ENCODE peak calls at places on chromosomes 3 and 15, in six cellular contexts. B is progenitor cell of endocrine pancreas, S is transverse colon, W is cardiac muscle cell, X is prostate gland, A is heart right ventricle. V is an unnamed sample.

GRCh38 chr3:182802413-182802812 is 9.1 kb downstream of the ATP11B start:
- DNase-seq in B (no peak), S (no peak), W (no peak), X (no peak), A (no peak), V (no peak)

GRCh38 chr3:155870133-155870944 is at the start of gene GMPS:
- DNase-seq in B (peak; percentile 95), S (peak; percentile 96), W (peak; percentile 97), X (peak; percentile 93), A (peak; percentile 92), V (peak; percentile 82)

GRCh38 chr3:163071684-163072083 is 1575.1 kb downstream of the OTOL1 start:
- DNase-seq in B (no peak), S (no peak), W (no peak), X (no peak), A (no peak), V (no peak)

GRCh38 chr3:171700653-171701052 is 109.6 kb downstream of the PLD1 start:
- DNase-seq in B (no peak), S (no peak), W (no peak), X (no peak), A (no peak), V (no peak)

GRCh38 chr15:59685737-59686297 is 3.3 kb downstream of the BNIP2 start:
- DNase-seq in B (no peak), S (no peak), W (no peak), X (no peak), A (no peak), V (no peak)

GRCh38 chr15:84034831-84035753 is 200.5 kb upstream of the GOLGA6L4 start:
- DNase-seq in B (no peak), S (no peak), W (peak; percentile 51), X (no peak), A (no peak), V (no peak)

GRCh38 chr15:53835309-53835708 is 75.8 kb upstream of the WDR72 start:
- DNase-seq in B (no peak), S (no peak), W (no peak), X (no peak), A (no peak), V (no peak)

GRCh38 chr3:153429821-153430220 is 267.8 kb downstream of the RAP2B start:
- DNase-seq in B (no peak), S (no peak), W (no peak), X (no peak), A (no peak), V (no peak)

GRCh38 chr15:41861736-41862356 is 23.2 kb downstream of the PLA2G4B start:
- DNase-seq in B (no peak), S (no peak), W (no peak), X (no peak), A (no peak), V (no peak)

GRCh38 chr15:48962662-48963523 is 826 bp downstream of the SHC4 start:
- DNase-seq in B (no peak), S (no peak), W (peak; percentile 58), X (peak; percentile 33), A (no peak), V (no peak)

GRCh38 chr3:187027531-187027936 is 97.2 kb downstream of the ST6GAL1 start:
- DNase-seq in B (no peak), S (peak; percentile 41), W (no peak), X (no peak), A (no peak), V (no peak)

GRCh38 chr15:88664151-88664778 is 25.4 kb downstream of the ISG20 start:
- DNase-seq in B (no peak), S (no peak), W (no peak), X (peak; percentile 36), A (no peak), V (no peak)

GRCh38 chr3:191774485-191774884 is 313.5 kb downstream of the PYDC2 start:
- DNase-seq in B (no peak), S (no peak), W (no peak), X (no peak), A (no peak), V (no peak)

GRCh38 chr15:81239190-81239589 is 42.5 kb downstream of the IL16 start:
- DNase-seq in B (no peak), S (no peak), W (no peak), X (no peak), A (no peak), V (no peak)

GRCh38 chr15:92288755-92289154 is 104.9 kb upstream of the ST8SIA2 start:
- DNase-seq in B (no peak), S (no peak), W (no peak), X (no peak), A (no peak), V (no peak)

GRCh38 chr3:196849180-196849721 is 18.5 kb upstream of the SENP5 start:
- DNase-seq in B (no peak), S (no peak), W (no peak), X (no peak), A (no peak), V (no peak)

DNA sequence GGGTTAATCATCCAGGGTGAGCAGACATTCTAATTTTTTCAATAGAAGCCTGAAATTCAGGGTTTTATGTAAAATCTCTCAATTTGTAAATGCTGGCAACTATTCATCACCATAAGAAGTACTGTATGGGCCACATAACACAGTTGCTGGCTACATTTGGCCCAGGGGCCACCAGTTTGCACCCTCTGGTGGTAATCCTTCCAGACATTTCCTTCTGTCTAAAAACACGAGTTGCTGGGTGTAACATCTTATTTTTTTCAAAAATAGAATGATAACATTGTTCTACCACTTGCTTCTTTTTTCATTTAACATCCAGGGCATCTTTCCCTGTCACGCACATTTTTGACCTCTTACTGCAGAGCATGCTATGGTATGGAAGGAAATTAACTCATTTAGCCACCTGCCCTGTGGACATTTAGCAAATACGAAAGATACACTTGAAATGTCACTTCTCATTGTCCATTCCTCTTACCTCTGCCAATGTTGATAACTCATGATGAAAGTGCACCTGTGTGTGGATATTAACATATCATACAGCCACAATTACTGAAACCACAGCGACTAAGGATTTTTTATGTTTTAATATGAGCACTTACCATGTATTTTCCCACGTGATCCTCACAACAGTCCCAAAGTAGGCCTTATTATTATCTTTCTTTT is 117.5 kb upstream of the ARHGEF3 start:
- DNase-seq in B (no peak), S (no peak), W (no peak), X (no peak), A (no peak), V (no peak)
- TF ChIP-seq CTCF in B (no peak), S (no peak), W (no peak), X (no peak), A (no peak), V (no peak)

DNA sequence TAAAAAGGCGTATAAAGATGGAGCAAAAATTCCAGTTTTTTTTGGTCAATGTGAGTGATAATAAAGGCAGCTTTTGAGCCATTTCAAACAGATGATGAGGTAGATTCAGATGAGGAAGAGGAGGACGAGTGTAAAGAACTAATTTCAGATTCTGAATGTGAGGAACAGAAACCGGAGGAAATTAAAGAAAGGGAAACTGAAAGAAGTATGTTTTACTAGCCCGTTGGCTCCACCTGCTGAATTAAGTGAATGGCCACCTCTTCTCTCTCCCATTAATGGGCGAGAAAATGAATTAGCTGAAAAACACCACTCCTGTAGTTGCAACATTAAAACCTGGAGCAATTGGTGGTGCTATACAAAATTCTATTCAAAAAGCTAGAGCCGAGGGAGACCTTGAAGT is 55.4 kb downstream of the CYP19A1 start:
- DNase-seq in B (no peak), S (no peak), W (no peak), X (no peak), A (no peak), V (no peak)
- TF ChIP-seq CTCF in B (no peak), S (no peak), W (no peak), X (no peak), A (no peak), V (no peak)

GRCh38 chr3:139555249-139555648 is 15.7 kb upstream of the RBP1 start:
- DNase-seq in B (no peak), S (no peak), W (no peak), X (no peak), A (no peak), V (no peak)

GRCh38 chr3:139554628-139555027 is 15.1 kb upstream of the RBP1 start:
- DNase-seq in B (no peak), S (no peak), W (no peak), X (no peak), A (no peak), V (no peak)

GRCh38 chr3:139557041-139557440 is 17.5 kb upstream of the RBP1 start:
- DNase-seq in B (no peak), S (no peak), W (no peak), X (no peak), A (no peak), V (no peak)

GRCh38 chr3:139548801-139549200 is 9.3 kb upstream of the RBP1 start:
- DNase-seq in B (no peak), S (no peak), W (no peak), X (no peak), A (no peak), V (no peak)

DNA sequence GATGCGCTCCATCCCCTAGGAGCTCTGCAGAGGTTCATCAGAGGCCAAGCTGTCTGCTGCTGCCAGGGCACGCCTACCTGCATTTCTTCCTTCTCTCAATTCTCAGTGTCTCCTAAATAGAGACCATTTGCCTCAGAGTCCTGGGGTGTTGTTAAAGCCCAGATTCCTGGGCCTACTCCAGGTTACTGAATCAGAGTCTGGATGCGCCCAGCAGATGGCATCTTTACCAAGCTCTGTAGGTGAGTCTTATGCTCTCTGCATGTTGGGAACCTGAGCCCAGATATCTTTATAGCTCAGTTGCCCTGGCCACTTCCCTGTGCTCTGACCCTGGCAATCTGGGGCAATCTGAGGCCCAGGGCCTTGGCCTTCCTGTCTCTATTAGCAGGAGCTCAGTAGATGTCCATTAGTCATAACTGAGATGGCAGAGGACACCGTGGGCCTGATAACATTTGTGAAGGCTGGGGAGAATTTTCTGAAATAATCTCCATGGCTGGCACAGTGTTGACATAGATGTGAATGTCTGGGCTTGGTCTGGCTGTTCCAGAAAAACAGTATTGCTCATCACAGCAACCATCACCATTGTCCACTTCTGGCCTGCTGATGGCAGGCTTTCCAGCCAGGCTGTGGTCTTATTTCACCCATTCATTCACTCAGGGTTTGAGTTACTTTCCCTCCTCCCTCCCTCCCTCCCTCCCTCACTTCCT is 13.2 kb upstream of the RBP1 start:
- DNase-seq in B (no peak), S (no peak), W (no peak), X (no peak), A (no peak), V (no peak)
- TF ChIP-seq CTCF in B (no peak), S (no peak), W (no peak), X (no peak), A (no peak), V (no peak)

GRCh38 chr3:50552058-50552435 is 15.5 kb downstream of the C3orf18 start:
- DNase-seq in B (no peak), S (no peak), W (no peak), X (no peak), A (no peak), V (no peak)

GRCh38 chr3:50554553-50554952 is 13.0 kb downstream of the C3orf18 start:
- DNase-seq in B (no peak), S (no peak), W (no peak), X (no peak), A (no peak), V (no peak)

GRCh38 chr3:50559702-50560101 is 7.8 kb downstream of the C3orf18 start:
- DNase-seq in B (no peak), S (no peak), W (no peak), X (no peak), A (no peak), V (no peak)

GRCh38 chr3:50552598-50552997 is 14.9 kb downstream of the C3orf18 start:
- DNase-seq in B (no peak), S (no peak), W (no peak), X (no peak), A (no peak), V (no peak)

DNA sequence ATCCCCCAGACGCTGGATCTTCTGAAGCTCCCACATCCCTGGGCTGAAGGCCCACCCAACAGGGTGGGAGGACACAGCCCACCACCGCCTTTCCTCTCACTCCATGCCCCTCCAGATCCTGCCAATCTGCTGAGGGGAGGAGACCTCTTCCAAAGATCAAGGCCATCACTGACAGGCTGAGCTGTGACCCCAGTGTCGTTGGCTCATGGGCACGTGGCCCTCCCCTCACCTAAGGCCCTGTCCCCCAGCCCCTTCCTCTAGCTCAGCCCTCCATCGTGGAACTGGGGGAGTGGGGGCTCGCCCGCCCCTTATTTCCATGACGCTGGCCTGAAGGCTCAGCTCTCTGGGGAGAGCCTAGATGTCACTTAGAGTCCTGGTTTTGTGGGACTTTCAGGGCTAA is 10.4 kb downstream of the C3orf18 start:
- DNase-seq in B (no peak), S (no peak), W (no peak), X (no peak), A (no peak), V (no peak)
- TF ChIP-seq CTCF in B (no peak), S (no peak), W (no peak), X (no peak), A (no peak), V (no peak)